ENCODE peak calls at places on chromosomes 12 and 14, in four cellular contexts. Z is HuH-7.5; A is activated naive CD4-positive, alpha-beta T cell treated with Interleukin-2 at 50 U/mL for 16 hours; G is B cell. E is an unnamed sample.

GRCh38 chr14:20434701-20435453 is 1.1 kb downstream of the KLHL33 start:
- DNase-seq in Z (no peak), A (no peak), G (no peak), E (peak)

GRCh38 chr14:29242755-29243340 is 476.3 kb downstream of the FOXG1 start:
- DNase-seq in Z (no peak), A (no peak), G (no peak), E (no peak)

GRCh38 chr12:27013606-27014084 is 539 bp downstream of the TM7SF3 start:
- DNase-seq in Z (peak), A (no peak), G (no peak), E (no peak)

GRCh38 chr12:7042847-7043246 is 17.7 kb upstream of the C1S start:
- DNase-seq in Z (peak), A (no peak), G (no peak), E (no peak)

GRCh38 chr12:101678081-101678480 is 19.4 kb upstream of the CHPT1 start:
- DNase-seq in Z (no peak), A (no peak), G (no peak), E (no peak)

GRCh38 chr14:52895000-52895399 is 55.9 kb downstream of the FERMT2 start:
- DNase-seq in Z (no peak), A (no peak), G (no peak), E (no peak)

GRCh38 chr12:3278681-3279414 is 201.7 kb downstream of the TSPAN9 start:
- DNase-seq in Z (no peak), A (no peak), G (no peak), E (no peak)

GRCh38 chr12:132565365-132565764 is 45.0 kb downstream of the LRCOL1 start:
- DNase-seq in Z (no peak), A (no peak), G (no peak), E (no peak)

GRCh38 chr14:106490442-106490841 is 964.1 kb downstream of the TMEM121 start:
- DNase-seq in Z (no peak), A (no peak), G (no peak), E (no peak)

GRCh38 chr12:117141097-117141898 is 42.1 kb upstream of the TESC start:
- DNase-seq in Z (no peak), A (no peak), G (no peak), E (no peak)

GRCh38 chr14:64465856-64466554 is 706 bp downstream of the AKAP5 start:
- DNase-seq in Z (peak), A (no peak), G (no peak), E (peak)

GRCh38 chr14:23306412-23307145 is at the start of gene BCL2L2:
- DNase-seq in Z (peak), A (no peak), G (peak), E (peak)

GRCh38 chr14:96255501-96256366 is at the start of gene BDKRB1:
- DNase-seq in Z (no peak), A (no peak), G (no peak), E (no peak)

GRCh38 chr12:130222519-130223255 is 60.4 kb downstream of the FZD10 start:
- DNase-seq in Z (no peak), A (no peak), G (no peak), E (no peak)

GRCh38 chr14:75430526-75430925 is 2.7 kb downstream of the JDP2 start:
- DNase-seq in Z (no peak), A (no peak), G (no peak), E (no peak)

GRCh38 chr12:115467531-115467930 is 783.6 kb upstream of the TBX3 start:
- DNase-seq in Z (no peak), A (no peak), G (no peak), E (no peak)

GRCh38 chr12:109926488-109927210 is 26.6 kb downstream of the TCHP start:
- DNase-seq in Z (no peak), A (no peak), G (no peak), E (no peak)

GRCh38 chr14:104933721-104934379 is 9.2 kb downstream of the PLD4 start:
- DNase-seq in Z (no peak), A (no peak), G (no peak), E (no peak)

GRCh38 chr12:131882804-131883520 is 11.5 kb upstream of the ULK1 start:
- DNase-seq in Z (peak), A (no peak), G (no peak), E (no peak)

GRCh38 chr14:27427796-27428195 is 830.0 kb upstream of the NOVA1 start:
- DNase-seq in Z (no peak), A (no peak), G (no peak), E (no peak)